ENCODE peak calls at places on chromosomes 6 and 20, in eight cellular contexts. L is CD8-positive, alpha-beta T cell; J is astrocyte of the spinal cord; D is epithelial cell of esophagus; P is testis; V is PC-3; A is foreskin fibroblast; R is WERI-Rb-1. Y is an unnamed sample.

GRCh38 chr20:12699374-12700228 is 309.2 kb upstream of the SPTLC3 start:
- DNase-seq in P (no peak), R (no peak), A (no peak), D (no peak), L (no peak), V (no peak), J (no peak), Y (no peak)

GRCh38 chr20:49045440-49046086 is 549 bp upstream of the CSE1L start:
- DNase-seq in A (peak), L (no peak), P (no peak), V (no peak), D (no peak), J (no peak), R (no peak), Y (no peak)

GRCh38 chr6:52475307-52475706 is 55.2 kb downstream of the EFHC1 start:
- DNase-seq in A (peak), D (no peak), V (no peak), L (no peak), J (no peak), P (no peak), R (no peak), Y (no peak)

GRCh38 chr6:41976794-41977484 is 35.3 kb upstream of the CCND3 start:
- DNase-seq in J (peak), V (peak), P (no peak), L (no peak), R (no peak), D (peak), A (peak), Y (no peak)

GRCh38 chr6:131780600-131780999 is 27.2 kb upstream of the ENPP1 start:
- DNase-seq in P (no peak), A (no peak), D (no peak), J (no peak), R (no peak), L (no peak), V (no peak), Y (no peak)

GRCh38 chr20:39874049-39874893 is 814.8 kb downstream of the MAFB start:
- DNase-seq in J (peak), R (peak), D (peak), V (peak), L (no peak), A (peak), P (peak), Y (no peak)

GRCh38 chr6:4573958-4574481 is 202.2 kb upstream of the CDYL start:
- DNase-seq in A (peak), V (no peak), P (no peak), D (no peak), J (peak), R (no peak), L (no peak), Y (peak)

GRCh38 chr6:9766240-9766915 is 648.5 kb downstream of the TFAP2A start:
- DNase-seq in P (no peak), D (peak), R (no peak), L (no peak), A (peak), J (peak), V (peak), Y (no peak)

GRCh38 chr6:111848262-111848661 is 25.0 kb downstream of the FYN start:
- DNase-seq in A (peak), J (no peak), P (no peak), R (no peak), L (no peak), V (no peak), D (no peak), Y (no peak)
- H3K4me3 ChIP-seq in A (no peak), J (no peak), P (no peak), R (no peak), L (no peak), V (no peak), D (no peak), Y (no peak)

GRCh38 chr6:156497618-156498017 is 279.6 kb upstream of the ARID1B start:
- DNase-seq in V (no peak), A (no peak), R (no peak), D (no peak), L (no peak), J (no peak), P (no peak), Y (no peak)

GRCh38 chr6:156502969-156503504 is 274.1 kb upstream of the ARID1B start:
- DNase-seq in V (no peak), L (no peak), P (no peak), A (no peak), J (no peak), R (no peak), D (no peak), Y (no peak)

DNA sequence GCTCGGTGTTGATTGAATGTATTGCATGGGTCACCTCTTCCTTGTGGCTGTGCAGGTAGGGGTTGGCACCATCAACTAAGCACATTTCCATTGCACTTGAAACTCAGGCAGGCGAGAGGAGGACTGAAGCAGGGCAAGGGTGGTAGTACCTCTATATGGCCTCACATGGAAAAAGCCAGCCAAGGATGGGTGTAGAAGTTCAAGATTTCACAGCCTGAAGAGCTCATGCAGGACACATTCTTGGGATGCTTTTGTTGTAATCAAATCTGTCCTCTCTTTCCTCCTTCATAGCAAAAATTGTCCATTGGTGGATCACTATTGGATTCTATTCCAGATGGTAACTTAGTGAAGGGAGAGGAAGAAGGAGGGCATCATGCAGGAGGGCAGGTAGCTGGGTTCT is 278.5 kb upstream of the ARID1B start:
- DNase-seq in R (no peak), J (no peak), L (no peak), D (no peak), V (no peak), A (no peak), P (no peak), Y (no peak)
- TF ChIP-seq CTCF in R (no peak), J (no peak), L (no peak), D (no peak), V (no peak), A (no peak), P (no peak), Y (no peak)

DNA sequence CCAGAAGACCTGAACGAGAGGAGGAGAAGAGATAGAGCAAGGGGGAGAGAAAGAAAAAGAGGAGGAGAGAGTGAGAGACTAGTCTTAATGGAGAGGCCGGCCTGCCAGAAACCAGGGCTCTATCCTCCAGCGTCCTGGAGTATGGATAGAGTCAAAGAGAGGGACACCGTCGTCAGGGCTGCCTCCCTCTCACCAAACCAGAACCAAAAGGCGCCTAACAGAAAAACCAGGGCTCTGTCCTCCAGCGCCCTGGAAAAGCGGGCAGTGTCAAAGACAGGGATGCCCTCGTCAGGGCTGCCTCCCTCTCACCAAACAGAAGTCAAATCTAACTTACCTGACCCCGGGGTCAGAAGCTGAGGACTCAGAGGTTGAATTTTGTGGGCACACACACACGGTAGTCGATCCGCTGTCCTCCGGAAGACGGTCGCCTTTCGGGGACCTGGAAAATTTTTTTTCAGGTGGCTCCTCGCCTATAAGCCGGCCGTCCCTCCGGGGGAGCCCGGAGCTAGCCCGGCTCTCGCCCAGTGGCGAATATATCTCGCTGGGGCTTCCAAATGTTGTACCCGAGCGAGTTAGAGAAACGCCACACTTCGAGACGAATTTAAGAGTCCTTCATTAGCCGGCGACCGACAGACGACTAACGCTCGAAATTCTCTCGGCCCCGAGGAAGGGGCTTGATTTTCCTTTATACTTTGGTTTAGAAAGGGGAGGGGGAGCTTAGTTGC is 148.2 kb downstream of the TRIM27 start:
- DNase-seq in L (no peak), V (no peak), P (no peak), A (no peak), R (no peak), J (no peak), D (no peak), Y (no peak)
- H3K4me3 ChIP-seq in L (no peak), V (peak), P (no peak), A (no peak), R (no peak), J (no peak), D (no peak), Y (no peak)

GRCh38 chr6:127200114-127200513 is 66.5 kb upstream of the RNF146 start:
- DNase-seq in L (no peak), P (no peak), V (no peak), D (no peak), R (no peak), J (no peak), A (no peak), Y (no peak)

GRCh38 chr6:127199470-127199869 is 67.2 kb upstream of the RNF146 start:
- DNase-seq in V (no peak), J (no peak), R (no peak), L (no peak), A (no peak), P (no peak), D (no peak), Y (no peak)

GRCh38 chr6:127198549-127198948 is 68.1 kb upstream of the RNF146 start:
- DNase-seq in L (no peak), J (no peak), V (no peak), D (peak), R (no peak), A (peak), P (no peak), Y (no peak)

GRCh38 chr6:127202676-127203075 is 64.0 kb upstream of the RNF146 start:
- DNase-seq in R (no peak), L (no peak), P (no peak), A (no peak), J (no peak), D (no peak), V (no peak), Y (no peak)

DNA sequence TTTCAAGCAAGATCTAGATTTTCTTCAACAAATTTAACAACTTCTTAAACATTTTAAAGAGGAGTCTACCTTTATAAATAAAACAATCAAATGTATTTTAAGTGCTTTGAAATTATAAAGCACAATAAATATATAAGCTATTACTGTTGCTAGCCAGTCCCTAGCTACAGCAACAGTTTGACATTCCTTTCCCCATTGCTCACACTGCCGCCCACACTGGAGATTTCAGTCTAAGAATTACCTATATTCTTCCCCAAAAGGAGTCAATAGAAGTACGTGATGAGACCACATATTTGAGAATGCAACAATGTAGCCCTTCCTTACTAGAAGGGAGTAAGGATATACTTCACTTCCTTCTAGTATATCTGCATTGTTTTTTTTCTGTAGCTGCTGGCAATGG is 65.3 kb upstream of the RNF146 start:
- DNase-seq in V (peak), L (no peak), P (no peak), R (no peak), A (peak), D (peak), J (peak), Y (no peak)
- TF ChIP-seq CTCF in V (no peak), L (no peak), P (no peak), R (no peak), A (no peak), D (no peak), J (no peak), Y (no peak)

DNA sequence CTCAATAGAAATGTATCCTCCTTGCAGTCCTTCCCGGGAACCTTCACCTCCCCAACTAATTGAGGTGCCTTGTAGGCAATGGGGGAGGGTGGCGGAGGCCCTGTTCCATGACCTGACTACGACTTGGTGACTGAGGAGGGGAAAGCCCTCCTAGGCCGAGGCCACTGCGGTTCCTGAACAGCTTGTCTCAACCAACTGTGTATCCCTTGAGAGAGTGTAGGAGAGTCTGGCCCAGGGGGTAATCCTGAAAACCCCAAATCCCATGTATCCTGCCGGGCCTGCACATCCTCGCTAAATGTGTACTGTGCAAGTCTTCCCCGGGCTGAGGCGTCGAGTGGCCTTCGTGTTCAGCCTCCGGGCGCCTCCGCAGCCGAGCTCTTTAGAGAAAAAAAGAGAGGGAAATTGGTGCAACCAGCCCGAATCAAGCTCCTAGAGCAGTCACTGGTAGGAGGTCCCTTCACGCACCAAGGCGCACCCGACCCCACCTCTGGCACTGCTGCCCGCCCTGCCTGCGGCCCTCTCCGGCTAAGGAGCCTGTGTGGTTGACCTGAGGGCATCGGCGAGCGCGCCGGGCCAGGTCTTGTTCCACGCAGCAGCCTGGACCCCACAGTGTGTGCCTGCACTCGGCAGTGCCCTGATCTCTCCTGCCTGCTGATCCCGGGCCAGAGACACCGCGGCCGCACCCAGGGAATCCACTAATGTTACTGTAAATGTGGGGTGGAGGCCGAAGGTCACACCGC is 7.3 kb downstream of the SIM1 start:
- DNase-seq in P (no peak), J (no peak), R (no peak), A (peak), L (no peak), V (no peak), D (no peak), Y (no peak)
- H3K4me3 ChIP-seq in P (no peak), J (no peak), R (no peak), A (peak), L (no peak), V (no peak), D (no peak), Y (no peak)

Y was measured in coronary artery.